ENCODE peak calls at places on chromosomes 1 and 21, in six cellular contexts. N is activated CD8-positive, alpha-beta memory T cell treated with anti-CD3 and anti-CD28 coated beads for 1 hour; E is aorta; K is ureter; V is lower lobe of right lung; H is NCI-H460. R is an unnamed sample.

GRCh38 chr21:15669247-15669646 is 60.5 kb upstream of the USP25 start:
- DNase-seq in E (no peak), H (peak; percentile 17), K (no peak), N (no peak), V (no peak), R (no peak)

GRCh38 chr1:18951818-18952391 is 4.6 kb downstream of the IFFO2 start:
- DNase-seq in E (no peak), N (peak; percentile 62), V (no peak), H (no peak), K (no peak), R (peak; percentile 92)

GRCh38 chr1:9561429-9561828 is 22.2 kb downstream of the SLC25A33 start:
- DNase-seq in H (no peak), N (no peak), K (no peak), E (no peak), V (no peak), R (no peak)

GRCh38 chr1:30516505-30516858 is 206.9 kb downstream of the MATN1 start:
- DNase-seq in H (no peak), E (no peak), V (no peak), N (no peak), K (peak; percentile 30), R (no peak)

GRCh38 chr1:110464340-110464739 is 13.4 kb downstream of the PROK1 start:
- DNase-seq in K (no peak), V (no peak), H (no peak), E (no peak), N (no peak), R (no peak)

GRCh38 chr1:58968360-58968952 is 184.6 kb upstream of the JUN start:
- DNase-seq in V (peak; percentile 63), E (peak; percentile 89), K (peak; percentile 82), N (no peak), H (no peak), R (no peak)

GRCh38 chr1:59150537-59151386 is 146.1 kb upstream of the FGGY start:
- DNase-seq in N (no peak), K (peak; percentile 79), H (peak; percentile 31), V (no peak), E (peak; percentile 88), R (no peak)

GRCh38 chr1:218377143-218377660 is 32.1 kb downstream of the TGFB2 start:
- DNase-seq in E (no peak), V (no peak), H (peak; percentile 95), K (no peak), N (no peak), R (peak; percentile 84)

GRCh38 chr1:42427240-42427639 is 28.6 kb downstream of the ZMYND12 start:
- DNase-seq in H (no peak), K (no peak), N (no peak), V (no peak), E (no peak), R (no peak)

GRCh38 chr21:32317726-32318125 is 19.1 kb downstream of the MRAP start:
- DNase-seq in N (no peak), V (no peak), K (no peak), E (no peak), H (no peak), R (no peak)

GRCh38 chr1:184210048-184210447 is 158.5 kb downstream of the TSEN15 start:
- DNase-seq in V (no peak), N (no peak), H (no peak), K (no peak), E (no peak), R (no peak)

GRCh38 chr1:222794656-222795474 is 20.0 kb upstream of the DISP1 start:
- DNase-seq in E (no peak), N (no peak), H (peak; percentile 31), K (no peak), V (no peak), R (no peak)

GRCh38 chr1:79052829-79053449 is 46.4 kb upstream of the ADGRL4 start:
- DNase-seq in K (no peak), N (no peak), H (no peak), V (no peak), E (no peak), R (no peak)

GRCh38 chr1:155379180-155379876 is 58.6 kb downstream of the RUSC1 start:
- DNase-seq in N (no peak), E (no peak), V (no peak), K (no peak), H (peak; percentile 12), R (no peak)

GRCh38 chr1:168082008-168082876 is 54.5 kb downstream of the GPR161 start:
- DNase-seq in N (peak; percentile 32), H (peak; percentile 79), E (peak; percentile 85), K (peak; percentile 83), V (peak; percentile 75), R (peak; percentile 85)

GRCh38 chr1:234755449-234755863 is 145.5 kb upstream of the IRF2BP2 start:
- DNase-seq in H (peak; percentile 51), N (no peak), E (peak; percentile 88), K (peak; percentile 87), V (peak; percentile 81), R (no peak)

GRCh38 chr1:220336391-220337065 is 64.3 kb upstream of the RAB3GAP2 start:
- DNase-seq in E (no peak), H (no peak), K (no peak), V (no peak), N (no peak), R (no peak)

GRCh38 chr1:221016757-221017156 is 137.5 kb downstream of the HLX start:
- DNase-seq in E (no peak), H (no peak), N (no peak), K (no peak), V (no peak), R (no peak)

GRCh38 chr21:14452031-14452778 is 69.3 kb upstream of the HSPA13 start:
- DNase-seq in K (no peak), V (no peak), H (no peak), N (no peak), E (no peak), R (no peak)

GRCh38 chr1:147076442-147076841 is 95.8 kb downstream of the PRKAB2 start:
- DNase-seq in N (no peak), E (no peak), H (no peak), V (no peak), K (no peak), R (no peak)

R was measured in activated effector memory CD4-positive, alpha-beta T cell treated with anti-CD3 and anti-CD28 coated beads, Interleukin-2, amount 50 U/mL, for 16 hours.